ENCODE peak calls at places on chromosomes 5 and 9, in four cellular contexts. E is GM10248; A is hepatocyte; D is CD8-positive, alpha-beta T cell. L is an unnamed sample.

GRCh38 chr9:88586452-88586851 is 51.5 kb downstream of the NXNL2 start:
- DNase-seq in E (no peak), A (no peak), D (no peak), L (peak)

GRCh38 chr5:12214631-12215030 is 310.4 kb upstream of the CTNND2 start:
- DNase-seq in E (no peak), A (no peak), D (no peak), L (no peak)

GRCh38 chr5:53288511-53288910 is 179.0 kb upstream of the MOCS2 start:
- DNase-seq in E (no peak), A (no peak), D (no peak), L (no peak)

GRCh38 chr5:86626149-86626548 is 8.4 kb downstream of the COX7C start:
- DNase-seq in E (no peak), A (no peak), D (no peak), L (no peak)

GRCh38 chr9:30039712-30040111 is 2344.7 kb upstream of the ACO1 start:
- DNase-seq in E (no peak), A (no peak), D (no peak), L (no peak)

GRCh38 chr5:92424785-92425426 is 1041.8 kb upstream of the ARRDC3 start:
- DNase-seq in E (no peak), A (no peak), D (no peak), L (no peak)

GRCh38 chr9:70566066-70566465 is 151.6 kb upstream of the KLF9 start:
- DNase-seq in E (no peak), A (no peak), D (no peak), L (peak)

GRCh38 chr9:102035929-102036328 is 297.5 kb upstream of the GRIN3A start:
- DNase-seq in E (peak), A (no peak), D (no peak), L (peak)

GRCh38 chr5:10077721-10078551 is 171.8 kb downstream of the ATPSCKMT start:
- DNase-seq in E (no peak), A (no peak), D (no peak), L (peak)

GRCh38 chr5:132387649-132388117 is 18.2 kb downstream of the SLC22A5 start:
- DNase-seq in E (peak), A (peak), D (no peak), L (peak)

GRCh38 chr9:5786370-5787127 is 46.4 kb downstream of the ERMP1 start:
- DNase-seq in E (no peak), A (no peak), D (no peak), L (peak)

GRCh38 chr5:957730-958485 is 50.7 kb upstream of the NKD2 start:
- DNase-seq in E (no peak), A (no peak), D (no peak), L (no peak)

GRCh38 chr5:958701-959571 is 49.7 kb upstream of the NKD2 start:
- DNase-seq in E (no peak), A (no peak), D (no peak), L (peak)

GRCh38 chr5:959581-960531 is 48.7 kb upstream of the NKD2 start:
- DNase-seq in E (no peak), A (no peak), D (no peak), L (no peak)

GRCh38 chr5:956178-956761 is 52.3 kb upstream of the NKD2 start:
- DNase-seq in E (no peak), A (no peak), D (no peak), L (no peak)

DNA sequence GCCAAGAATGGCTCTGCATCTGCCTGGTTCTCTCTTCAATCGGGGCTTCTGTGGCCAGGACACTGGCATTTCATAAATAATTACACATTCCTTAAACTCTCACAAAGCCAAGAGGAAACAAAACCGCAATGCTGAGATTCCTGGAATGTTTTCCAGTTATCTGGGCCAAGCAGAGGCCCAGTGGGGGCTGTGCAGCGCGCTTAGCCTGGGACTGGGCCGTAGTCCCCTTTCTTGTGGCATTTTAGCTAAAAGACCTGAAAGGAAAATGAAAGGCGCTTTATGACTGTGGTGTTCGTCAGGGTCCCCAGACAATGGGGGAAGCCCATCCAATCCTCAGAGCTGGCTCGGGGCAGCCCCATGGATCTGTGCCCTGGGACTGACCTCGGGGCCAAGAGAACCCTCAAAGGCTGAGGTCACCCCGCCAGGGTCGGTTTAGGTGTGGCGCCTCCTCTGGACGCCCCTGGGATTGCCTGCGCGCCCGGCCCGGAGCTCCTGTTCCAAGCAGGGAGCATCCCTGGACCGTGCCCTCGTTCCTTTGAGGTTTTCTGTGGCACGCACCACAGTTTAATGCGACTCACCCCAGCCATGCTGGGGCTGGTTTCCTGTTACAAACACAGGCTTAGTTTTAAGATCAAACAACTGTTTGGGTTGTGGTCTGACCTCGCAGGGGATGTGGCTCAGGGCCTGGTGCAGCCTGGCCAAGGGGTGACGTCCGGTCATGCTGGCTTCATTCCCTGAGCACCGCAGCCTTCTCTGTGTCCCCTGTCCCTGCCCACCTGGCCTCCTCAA is 51.5 kb upstream of the NKD2 start:
- DNase-seq in E (peak), A (peak), D (peak), L (peak)
- TF ChIP-seq CTCF in E (no peak), A (peak), D (no peak), L (peak)

GRCh38 chr5:149450199-149450598 is 71.1 kb upstream of the IL17B start:
- DNase-seq in E (no peak), A (no peak), D (no peak), L (peak)

GRCh38 chr5:149445739-149446369 is 66.8 kb upstream of the IL17B start:
- DNase-seq in E (no peak), A (peak), D (no peak), L (peak)

GRCh38 chr5:149452007-149452664 is 73.0 kb upstream of the IL17B start:
- DNase-seq in E (no peak), A (peak), D (no peak), L (peak)

GRCh38 chr5:149447373-149448367 is 68.6 kb upstream of the IL17B start:
- DNase-seq in E (no peak), A (no peak), D (no peak), L (no peak)

DNA sequence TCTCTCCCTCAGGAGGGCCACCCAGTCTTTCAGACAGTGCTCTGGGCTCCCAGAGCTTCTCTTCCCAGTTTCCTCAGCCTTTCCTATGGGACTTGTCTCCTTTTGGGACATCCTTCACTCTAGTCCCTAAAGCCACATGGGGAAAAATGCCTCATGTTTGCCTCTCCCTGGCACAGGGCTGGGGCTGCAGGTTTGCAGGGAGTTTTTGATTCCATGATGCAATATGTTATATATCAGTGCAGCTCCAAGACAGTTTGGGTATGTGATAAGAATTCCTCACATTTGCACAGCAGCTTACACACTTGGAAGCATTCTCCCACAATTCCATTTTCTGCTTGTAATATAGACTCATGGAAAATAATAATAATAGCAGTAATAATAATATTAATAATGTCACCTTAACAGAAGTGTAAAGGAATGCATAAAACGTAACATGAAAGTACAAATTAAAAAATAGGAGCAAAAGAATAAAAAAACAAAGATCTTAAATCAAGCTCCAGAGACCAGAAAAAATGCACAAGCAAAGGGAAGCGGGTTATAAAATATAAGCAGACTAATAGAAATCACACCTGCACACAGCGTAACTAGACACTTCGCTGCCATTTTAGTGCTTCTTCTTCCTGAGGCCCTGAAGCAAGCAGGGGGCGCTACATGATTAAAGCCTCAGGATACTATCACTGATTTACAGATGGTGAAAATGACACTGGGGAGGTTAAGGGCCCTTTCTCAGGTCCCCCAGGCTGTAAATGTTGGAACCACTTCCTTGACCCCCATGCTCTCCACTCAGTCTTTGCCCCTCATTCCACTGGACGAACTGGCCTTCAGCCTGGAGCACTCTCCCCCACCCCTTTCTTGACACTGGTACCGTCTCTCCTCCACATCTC is 70.0 kb upstream of the IL17B start:
- DNase-seq in E (no peak), A (no peak), D (no peak), L (peak)
- TF ChIP-seq CTCF in E (peak), A (peak), D (no peak), L (peak)

DNA sequence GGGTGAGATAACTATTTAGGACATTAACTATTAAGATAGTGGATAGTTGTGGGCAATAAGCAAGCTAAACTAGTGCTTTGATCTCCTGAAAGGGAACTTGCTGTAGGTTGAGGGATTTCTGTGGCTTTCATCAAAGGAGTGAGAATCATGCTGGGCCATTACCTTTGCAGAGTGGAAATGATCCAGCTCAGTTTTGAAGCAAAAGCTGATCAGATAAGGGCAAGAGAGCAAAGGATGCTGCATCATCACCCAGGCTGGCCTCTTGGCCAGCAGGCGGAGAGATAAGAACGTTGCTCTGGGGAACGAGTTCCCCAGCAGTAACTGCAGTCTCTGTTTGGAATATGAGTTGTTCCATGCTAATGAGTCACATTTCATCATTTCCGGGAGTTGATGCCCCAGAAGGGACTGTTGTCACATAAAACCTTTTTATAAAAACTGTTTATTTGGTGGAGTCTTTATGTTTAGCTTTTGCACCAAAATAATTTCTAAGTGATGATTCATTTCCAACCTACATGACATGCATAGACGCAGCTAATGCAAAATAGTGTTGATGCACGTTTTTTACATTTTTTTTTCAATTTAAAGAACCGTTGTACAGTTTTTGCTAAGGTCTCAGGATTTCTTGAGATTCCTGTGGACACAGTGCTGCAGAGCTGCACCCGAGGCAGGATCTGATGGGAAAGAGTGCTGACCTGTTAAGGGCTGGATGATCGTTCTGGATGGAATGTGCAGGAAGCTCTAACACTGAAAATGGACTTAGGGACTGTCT is 99.3 kb downstream of the ACTBL2 start:
- DNase-seq in E (no peak), A (peak), D (no peak), L (peak)
- TF ChIP-seq CTCF in E (no peak), A (peak), D (no peak), L (peak)

DNA sequence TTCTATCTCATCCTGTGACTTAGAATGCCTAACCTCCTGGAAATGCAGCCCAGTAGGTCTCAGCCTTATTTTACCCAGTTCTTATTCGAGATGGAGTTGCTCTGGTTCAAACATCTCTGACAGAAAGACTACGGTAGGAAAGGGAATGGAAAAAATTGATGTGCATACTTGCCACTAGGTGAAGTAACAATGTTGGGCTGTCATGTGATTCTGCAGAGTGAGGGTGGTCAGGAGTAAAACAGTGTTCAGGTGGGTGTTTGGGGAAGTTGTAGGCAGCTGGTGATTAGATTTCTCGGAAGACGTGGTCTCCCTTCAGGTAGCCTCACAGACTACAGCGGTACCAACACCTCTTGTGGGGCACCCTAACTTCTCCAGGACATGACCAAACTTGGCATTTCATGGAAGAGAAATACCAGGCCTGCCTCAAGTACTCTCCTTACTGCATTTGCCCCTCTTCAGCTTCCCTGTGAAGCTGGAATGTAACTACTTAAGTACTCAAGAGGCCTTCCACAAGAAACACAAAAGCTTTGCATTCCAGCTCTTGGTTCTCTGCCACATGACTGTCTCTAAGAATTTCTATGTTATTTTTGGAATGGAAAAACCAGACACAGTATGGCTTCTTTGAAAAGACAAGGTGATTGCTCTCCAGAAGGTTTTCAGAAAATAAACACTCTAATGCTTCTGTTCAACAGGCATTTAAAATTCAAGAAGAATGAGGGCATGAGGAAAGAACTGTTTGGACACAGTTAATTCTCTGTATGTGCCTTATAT is 17.4 kb upstream of the ENTREP1 start:
- DNase-seq in E (no peak), A (peak), D (no peak), L (no peak)
- TF ChIP-seq CTCF in E (no peak), A (peak), D (no peak), L (no peak)

L was measured in fibroblast of mammary gland.